ENCODE peak calls at places on chromosome 10, in seven cellular contexts. B is CMK, K is non-pigmented ciliary epithelial cell, I is dorsolateral prefrontal cortex, U is stromal cell of bone marrow, C is upper lobe of right lung, Q is H4. L is an unnamed sample.

GRCh38 chr10:77667426-77668324 is 30.1 kb upstream of the KCNMA1 start:
- DNase-seq in B (no peak), K (no peak), I (no peak), U (no peak), C (no peak), Q (no peak), L (peak)

GRCh38 chr10:75959209-75959608 is 527.8 kb downstream of the LRMDA start:
- DNase-seq in B (no peak), K (peak), I (no peak), U (peak), C (no peak), Q (peak), L (no peak)

GRCh38 chr10:95651346-95652115 is 5.0 kb downstream of the ALDH18A1 start:
- DNase-seq in B (no peak), K (no peak), I (no peak), U (no peak), C (no peak), Q (no peak), L (no peak)

GRCh38 chr10:28432210-28432676 is 100.7 kb upstream of the WAC start:
- DNase-seq in B (no peak), K (peak), I (peak), U (peak), C (peak), Q (peak), L (no peak)

GRCh38 chr10:15245530-15245929 is 77.0 kb upstream of the NMT2 start:
- DNase-seq in B (peak), K (no peak), I (no peak), U (no peak), C (no peak), Q (no peak), L (no peak)

GRCh38 chr10:42930516-42931205 is 146.2 kb upstream of the RET start:
- DNase-seq in B (no peak), K (no peak), I (no peak), U (no peak), C (no peak), Q (no peak), L (no peak)

GRCh38 chr10:19549503-19549902 is 266.7 kb upstream of the PLXDC2 start:
- DNase-seq in B (no peak), K (no peak), I (no peak), U (no peak), C (no peak), Q (no peak), L (no peak)

GRCh38 chr10:11097686-11098085 is 80.0 kb downstream of the CELF2 start:
- DNase-seq in B (no peak), K (no peak), I (no peak), U (no peak), C (no peak), Q (no peak), L (no peak)

GRCh38 chr10:106167946-106168345 is 996.6 kb downstream of the SORCS1 start:
- DNase-seq in B (no peak), K (no peak), I (no peak), U (no peak), C (no peak), Q (no peak), L (no peak)

GRCh38 chr10:71087622-71088021 is 124.7 kb upstream of the UNC5B start:
- DNase-seq in B (no peak), K (no peak), I (no peak), U (no peak), C (peak), Q (no peak), L (no peak)

GRCh38 chr10:29174389-29174788 is 114.5 kb upstream of the LYZL1 start:
- DNase-seq in B (no peak), K (no peak), I (no peak), U (no peak), C (no peak), Q (no peak), L (no peak)

GRCh38 chr10:119817991-119818888 is 54.4 kb downstream of the MCMBP start:
- DNase-seq in B (no peak), K (no peak), I (peak), U (peak), C (peak), Q (no peak), L (no peak)

GRCh38 chr10:103548581-103549348 is 55.3 kb downstream of the NEURL1 start:
- DNase-seq in B (no peak), K (no peak), I (peak), U (no peak), C (peak), Q (no peak), L (no peak)

GRCh38 chr10:93115661-93116383 is 42.1 kb downstream of the CYP26A1 start:
- DNase-seq in B (peak), K (no peak), I (peak), U (peak), C (peak), Q (peak), L (peak)

GRCh38 chr10:485776-486572 is 203.5 kb downstream of the DIP2C start:
- DNase-seq in B (no peak), K (no peak), I (no peak), U (no peak), C (peak), Q (no peak), L (no peak)

GRCh38 chr10:93566435-93567276 is at the start of gene FFAR4:
- DNase-seq in B (no peak), K (no peak), I (peak), U (no peak), C (peak), Q (no peak), L (no peak)

GRCh38 chr10:86260564-86260963 is 106.0 kb downstream of the GRID1 start:
- DNase-seq in B (no peak), K (no peak), I (peak), U (no peak), C (no peak), Q (no peak), L (no peak)

GRCh38 chr10:119211625-119212441 is 4.5 kb downstream of the GRK5 start:
- DNase-seq in B (no peak), K (no peak), I (no peak), U (no peak), C (no peak), Q (peak), L (no peak)

GRCh38 chr10:103145860-103146466 is 47.1 kb downstream of the NT5C2 start:
- DNase-seq in B (no peak), K (peak), I (no peak), U (peak), C (no peak), Q (peak), L (peak)

GRCh38 chr10:17237915-17238444 is 9.9 kb downstream of the VIM start:
- DNase-seq in B (no peak), K (no peak), I (no peak), U (no peak), C (no peak), Q (peak), L (no peak)

GRCh38 chr10:3172081-3172445 is 519 bp downstream of the PITRM1 start:
- DNase-seq in B (no peak), K (peak), I (no peak), U (peak), C (peak), Q (no peak), L (no peak)

GRCh38 chr10:3231951-3232730 is 59.6 kb upstream of the PITRM1 start:
- DNase-seq in B (no peak), K (peak), I (no peak), U (peak), C (no peak), Q (no peak), L (no peak)

GRCh38 chr10:7354330-7355047 is 56.3 kb downstream of the SFMBT2 start:
- DNase-seq in B (no peak), K (peak), I (no peak), U (peak), C (no peak), Q (no peak), L (no peak)

GRCh38 chr10:9613338-9613737 is 1404.3 kb upstream of the CELF2 start:
- DNase-seq in B (no peak), K (no peak), I (no peak), U (no peak), C (no peak), Q (no peak), L (no peak)

GRCh38 chr10:58517071-58517470 is 4.4 kb downstream of the BICC1 start:
- DNase-seq in B (no peak), K (no peak), I (no peak), U (no peak), C (no peak), Q (no peak), L (no peak)

GRCh38 chr10:67225226-67225625 is 299.4 kb downstream of the LRRTM3 start:
- DNase-seq in B (no peak), K (no peak), I (no peak), U (no peak), C (no peak), Q (no peak), L (no peak)

GRCh38 chr10:11522821-11523245 is 88.6 kb downstream of the USP6NL start:
- DNase-seq in B (no peak), K (no peak), I (no peak), U (no peak), C (no peak), Q (no peak), L (no peak)

GRCh38 chr10:60942604-60943269 is 1.2 kb downstream of the RHOBTB1 start:
- DNase-seq in B (peak), K (no peak), I (peak), U (no peak), C (peak), Q (peak), L (no peak)

GRCh38 chr10:15210521-15210920 is 42.0 kb upstream of the NMT2 start:
- DNase-seq in B (no peak), K (no peak), I (no peak), U (no peak), C (no peak), Q (no peak), L (no peak)

GRCh38 chr10:128063736-128064614 is 62.2 kb downstream of the MKI67 start:
- DNase-seq in B (peak), K (no peak), I (peak), U (no peak), C (peak), Q (no peak), L (no peak)

GRCh38 chr10:103795634-103796265 is 59.6 kb downstream of the SH3PXD2A start:
- DNase-seq in B (no peak), K (no peak), I (no peak), U (no peak), C (no peak), Q (no peak), L (no peak)

GRCh38 chr10:132690821-132691610 is 94.9 kb downstream of the NKX6-2 start:
- DNase-seq in B (no peak), K (no peak), I (peak), U (no peak), C (peak), Q (no peak), L (no peak)

L was measured in NCI-H446.